ENCODE peak calls at places on chromosome 10, in seven cellular contexts. One of them, this sample, is unnamed.

GRCh38 chr10:132861116-132861691 is 75.3 kb upstream of the NKX6-2 start:
- DNase-seq in HepG2: no peak
- DNase-seq in HCT116: no peak
- DNase-seq in H1: no peak
- DNase-seq in GM12878: no peak
- DNase-seq in SK-N-SH: no peak
- DNase-seq in NT2/D1: no peak
- DNase-seq in this sample: no peak

GRCh38 chr10:9209105-9209798 is 1154.8 kb downstream of the GATA3 start:
- DNase-seq in H1: peak
- DNase-seq in NT2/D1: peak
- DNase-seq in SK-N-SH: peak
- DNase-seq in GM12878: peak
- DNase-seq in HCT116: peak
- DNase-seq in HepG2: peak
- DNase-seq in this sample: peak

GRCh38 chr10:44334621-44335184 is 50.2 kb downstream of the CXCL12 start:
- DNase-seq in SK-N-SH: no peak
- DNase-seq in H1: no peak
- DNase-seq in HCT116: no peak
- DNase-seq in GM12878: no peak
- DNase-seq in NT2/D1: no peak
- DNase-seq in HepG2: no peak
- DNase-seq in this sample: no peak

GRCh38 chr10:60816624-60817023 is 38.3 kb downstream of the CDK1 start:
- DNase-seq in GM12878: peak
- DNase-seq in HCT116: peak
- DNase-seq in H1: no peak
- DNase-seq in HepG2: peak
- DNase-seq in SK-N-SH: peak
- DNase-seq in NT2/D1: peak
- DNase-seq in this sample: peak

GRCh38 chr10:82982110-82982608 is 1107.2 kb downstream of the NRG3 start:
- DNase-seq in HCT116: no peak
- DNase-seq in GM12878: no peak
- DNase-seq in H1: no peak
- DNase-seq in SK-N-SH: no peak
- DNase-seq in HepG2: no peak
- DNase-seq in NT2/D1: no peak
- DNase-seq in this sample: no peak

GRCh38 chr10:125866421-125867029 is 14.6 kb downstream of the DHX32 start:
- DNase-seq in H1: no peak
- DNase-seq in NT2/D1: no peak
- DNase-seq in HepG2: no peak
- DNase-seq in SK-N-SH: no peak
- DNase-seq in GM12878: no peak
- DNase-seq in HCT116: no peak
- DNase-seq in this sample: no peak

GRCh38 chr10:33291053-33291592 is 43.3 kb downstream of the NRP1 start:
- DNase-seq in HCT116: no peak
- DNase-seq in NT2/D1: no peak
- DNase-seq in GM12878: no peak
- DNase-seq in SK-N-SH: no peak
- DNase-seq in HepG2: peak
- DNase-seq in H1: no peak
- DNase-seq in this sample: no peak

GRCh38 chr10:79376078-79376628 is 28.9 kb downstream of the PPIF start:
- DNase-seq in NT2/D1: no peak
- DNase-seq in H1: no peak
- DNase-seq in HCT116: no peak
- DNase-seq in HepG2: no peak
- DNase-seq in GM12878: no peak
- DNase-seq in SK-N-SH: no peak
- DNase-seq in this sample: no peak

GRCh38 chr10:113959383-113959760 is 84.3 kb upstream of the ADRB1 start:
- DNase-seq in NT2/D1: no peak
- DNase-seq in SK-N-SH: no peak
- DNase-seq in HepG2: no peak
- DNase-seq in H1: no peak
- DNase-seq in HCT116: no peak
- DNase-seq in GM12878: no peak
- DNase-seq in this sample: no peak

GRCh38 chr10:103231047-103231551 is 14.6 kb upstream of the RPEL1 start:
- DNase-seq in NT2/D1: peak
- DNase-seq in SK-N-SH: no peak
- DNase-seq in H1: peak
- DNase-seq in HepG2: peak
- DNase-seq in HCT116: peak
- DNase-seq in GM12878: no peak
- DNase-seq in this sample: no peak

GRCh38 chr10:107814865-107815487 is 650.5 kb upstream of the SORCS1 start:
- DNase-seq in SK-N-SH: peak
- DNase-seq in H1: peak
- DNase-seq in HepG2: peak
- DNase-seq in GM12878: peak
- DNase-seq in HCT116: no peak
- DNase-seq in NT2/D1: peak
- DNase-seq in this sample: no peak

GRCh38 chr10:128001886-128002285 is 95.0 kb downstream of the PTPRE start:
- DNase-seq in GM12878: no peak
- DNase-seq in SK-N-SH: no peak
- DNase-seq in H1: no peak
- DNase-seq in NT2/D1: no peak
- DNase-seq in HepG2: no peak
- DNase-seq in HCT116: no peak
- DNase-seq in this sample: no peak

GRCh38 chr10:124647421-124648130 is 96.6 kb downstream of the FAM53B start:
- DNase-seq in NT2/D1: no peak
- DNase-seq in HCT116: peak
- DNase-seq in GM12878: peak
- DNase-seq in SK-N-SH: peak
- DNase-seq in H1: no peak
- DNase-seq in HepG2: peak
- DNase-seq in this sample: peak

GRCh38 chr10:350981-351501 is 215.8 kb downstream of the ZMYND11 start:
- DNase-seq in HepG2: no peak
- DNase-seq in H1: no peak
- DNase-seq in SK-N-SH: no peak
- DNase-seq in NT2/D1: no peak
- DNase-seq in GM12878: no peak
- DNase-seq in HCT116: no peak
- DNase-seq in this sample: no peak

GRCh38 chr10:126431816-126432215 is 43.5 kb upstream of the ADAM12 start:
- DNase-seq in H1: no peak
- DNase-seq in NT2/D1: no peak
- DNase-seq in HepG2: no peak
- DNase-seq in GM12878: no peak
- DNase-seq in HCT116: no peak
- DNase-seq in SK-N-SH: no peak
- DNase-seq in this sample: no peak

GRCh38 chr10:73406863-73407262 is 7.0 kb downstream of the ANXA7 start:
- DNase-seq in GM12878: no peak
- DNase-seq in H1: no peak
- DNase-seq in SK-N-SH: no peak
- DNase-seq in HCT116: no peak
- DNase-seq in HepG2: no peak
- DNase-seq in NT2/D1: no peak
- DNase-seq in this sample: no peak

GRCh38 chr10:98450618-98451017 is 3.9 kb upstream of the HPS1 start:
- DNase-seq in H1: no peak
- DNase-seq in NT2/D1: no peak
- DNase-seq in HepG2: no peak
- DNase-seq in GM12878: no peak
- DNase-seq in HCT116: no peak
- DNase-seq in SK-N-SH: no peak
- DNase-seq in this sample: no peak

GRCh38 chr10:106500585-106501525 is 663.7 kb downstream of the SORCS1 start:
- DNase-seq in SK-N-SH: no peak
- DNase-seq in HepG2: no peak
- DNase-seq in HCT116: no peak
- DNase-seq in GM12878: no peak
- DNase-seq in NT2/D1: peak
- DNase-seq in H1: no peak
- DNase-seq in this sample: no peak

GRCh38 chr10:114347191-114347739 is 57.0 kb downstream of the AFAP1L2 start:
- DNase-seq in NT2/D1: no peak
- DNase-seq in HepG2: no peak
- DNase-seq in SK-N-SH: no peak
- DNase-seq in H1: no peak
- DNase-seq in HCT116: no peak
- DNase-seq in GM12878: no peak
- DNase-seq in this sample: no peak

GRCh38 chr10:13904053-13904452 is 317.3 kb downstream of the PRPF18 start:
- DNase-seq in NT2/D1: no peak
- DNase-seq in HepG2: no peak
- DNase-seq in GM12878: no peak
- DNase-seq in HCT116: no peak
- DNase-seq in H1: no peak
- DNase-seq in SK-N-SH: peak
- DNase-seq in this sample: no peak

GRCh38 chr10:25877296-25877695 is 56.7 kb upstream of the MYO3A start:
- DNase-seq in HepG2: no peak
- DNase-seq in SK-N-SH: no peak
- DNase-seq in HCT116: no peak
- DNase-seq in NT2/D1: no peak
- DNase-seq in H1: no peak
- DNase-seq in GM12878: no peak
- DNase-seq in this sample: no peak

GRCh38 chr10:50538473-50539398 is 85.0 kb downstream of the SGMS1 start:
- DNase-seq in GM12878: no peak
- DNase-seq in HepG2: peak
- DNase-seq in SK-N-SH: no peak
- DNase-seq in H1: no peak
- DNase-seq in HCT116: peak
- DNase-seq in NT2/D1: no peak
- DNase-seq in this sample: peak
- TF ChIP-seq YY1 in GM12878: peak
- TF ChIP-seq YY1 in HepG2: no peak
- TF ChIP-seq YY1 in SK-N-SH: no peak
- TF ChIP-seq YY1 in H1: no peak
- TF ChIP-seq YY1 in HCT116: no peak
- TF ChIP-seq YY1 in NT2/D1: no peak
- TF ChIP-seq YY1 in this sample: peak

GRCh38 chr10:119545310-119545709 is 2.8 kb upstream of the RGS10 start:
- DNase-seq in HepG2: no peak
- DNase-seq in NT2/D1: no peak
- DNase-seq in H1: no peak
- DNase-seq in GM12878: no peak
- DNase-seq in SK-N-SH: no peak
- DNase-seq in HCT116: no peak
- DNase-seq in this sample: no peak

GRCh38 chr10:119549247-119549999 is 6.9 kb upstream of the RGS10 start:
- DNase-seq in GM12878: no peak
- DNase-seq in SK-N-SH: no peak
- DNase-seq in H1: no peak
- DNase-seq in NT2/D1: no peak
- DNase-seq in HCT116: no peak
- DNase-seq in HepG2: no peak
- DNase-seq in this sample: no peak

GRCh38 chr10:119543814-119544642 is 1.5 kb upstream of the RGS10 start:
- DNase-seq in HCT116: no peak
- DNase-seq in GM12878: no peak
- DNase-seq in NT2/D1: no peak
- DNase-seq in H1: no peak
- DNase-seq in SK-N-SH: no peak
- DNase-seq in HepG2: no peak
- DNase-seq in this sample: no peak

GRCh38 chr10:119542990-119543813 is 683 bp upstream of the RGS10 start:
- DNase-seq in H1: no peak
- DNase-seq in SK-N-SH: peak
- DNase-seq in NT2/D1: no peak
- DNase-seq in HepG2: peak
- DNase-seq in HCT116: no peak
- DNase-seq in GM12878: no peak
- DNase-seq in this sample: peak

GRCh38 chr10:119546009-119546408 is 3.5 kb upstream of the RGS10 start:
- DNase-seq in SK-N-SH: no peak
- DNase-seq in NT2/D1: no peak
- DNase-seq in H1: no peak
- DNase-seq in GM12878: no peak
- DNase-seq in HepG2: no peak
- DNase-seq in HCT116: no peak
- DNase-seq in this sample: no peak
- TF ChIP-seq YY1 in SK-N-SH: no peak
- TF ChIP-seq YY1 in NT2/D1: no peak
- TF ChIP-seq YY1 in H1: no peak
- TF ChIP-seq YY1 in GM12878: no peak
- TF ChIP-seq YY1 in HepG2: no peak
- TF ChIP-seq YY1 in HCT116: no peak
- TF ChIP-seq YY1 in this sample: no peak

GRCh38 chr10:110432084-110432483 is 65.6 kb upstream of the DUSP5 start:
- DNase-seq in NT2/D1: no peak
- DNase-seq in HCT116: no peak
- DNase-seq in H1: no peak
- DNase-seq in SK-N-SH: no peak
- DNase-seq in HepG2: no peak
- DNase-seq in GM12878: no peak
- DNase-seq in this sample: no peak

GRCh38 chr10:110430369-110431273 is 67.1 kb upstream of the DUSP5 start:
- DNase-seq in SK-N-SH: no peak
- DNase-seq in HepG2: no peak
- DNase-seq in H1: no peak
- DNase-seq in GM12878: no peak
- DNase-seq in NT2/D1: no peak
- DNase-seq in HCT116: no peak
- DNase-seq in this sample: no peak

GRCh38 chr10:110426294-110427153 is 71.2 kb upstream of the DUSP5 start:
- DNase-seq in HCT116: no peak
- DNase-seq in H1: no peak
- DNase-seq in GM12878: no peak
- DNase-seq in NT2/D1: no peak
- DNase-seq in SK-N-SH: no peak
- DNase-seq in HepG2: no peak
- DNase-seq in this sample: no peak

GRCh38 chr10:110431659-110432058 is 66.0 kb upstream of the DUSP5 start:
- DNase-seq in GM12878: no peak
- DNase-seq in SK-N-SH: no peak
- DNase-seq in NT2/D1: no peak
- DNase-seq in HCT116: no peak
- DNase-seq in HepG2: no peak
- DNase-seq in H1: no peak
- DNase-seq in this sample: no peak

DNA sequence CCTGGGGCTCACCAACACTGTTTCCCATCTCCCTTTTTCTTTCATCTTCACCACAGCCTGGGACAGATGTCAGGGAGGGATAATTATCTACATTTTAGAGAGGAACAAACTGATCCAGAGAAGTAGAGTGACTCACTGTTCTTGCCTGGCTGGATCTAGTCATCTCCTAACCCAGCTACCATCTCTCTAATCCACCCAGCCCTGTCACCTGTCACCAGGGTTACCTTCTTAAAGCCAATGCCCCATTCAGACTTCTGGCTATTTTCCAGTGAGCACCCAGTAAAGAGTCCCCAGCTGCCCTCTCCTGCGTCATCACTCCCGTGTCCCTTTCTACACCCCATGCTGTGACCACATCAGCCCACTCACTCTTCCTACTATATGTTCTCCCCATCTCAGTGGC is 68.4 kb upstream of the DUSP5 start:
- DNase-seq in NT2/D1: no peak
- DNase-seq in HepG2: no peak
- DNase-seq in H1: no peak
- DNase-seq in SK-N-SH: no peak
- DNase-seq in GM12878: no peak
- DNase-seq in HCT116: no peak
- DNase-seq in this sample: no peak
- TF ChIP-seq YY1 in NT2/D1: no peak
- TF ChIP-seq YY1 in HepG2: no peak
- TF ChIP-seq YY1 in H1: no peak
- TF ChIP-seq YY1 in SK-N-SH: no peak
- TF ChIP-seq YY1 in GM12878: no peak
- TF ChIP-seq YY1 in HCT116: no peak
- TF ChIP-seq YY1 in this sample: no peak

GRCh38 chr10:43315535-43316245 is 48.8 kb upstream of the RASGEF1A start:
- DNase-seq in HepG2: peak
- DNase-seq in H1: no peak
- DNase-seq in GM12878: no peak
- DNase-seq in SK-N-SH: no peak
- DNase-seq in HCT116: no peak
- DNase-seq in NT2/D1: no peak
- DNase-seq in this sample: peak
- TF ChIP-seq YY1 in HepG2: no peak
- TF ChIP-seq YY1 in H1: no peak
- TF ChIP-seq YY1 in GM12878: no peak
- TF ChIP-seq YY1 in SK-N-SH: no peak
- TF ChIP-seq YY1 in HCT116: no peak
- TF ChIP-seq YY1 in NT2/D1: no peak
- TF ChIP-seq YY1 in this sample: no peak